ENCODE peak calls at places on chromosomes 6 and 20, in seven cellular contexts. S, T, Z, V, P, R and G are unnamed samples.

GRCh38 chr20:26208296-26209091 is 511.8 kb upstream of the ZNF337 start:
- DNase-seq in V (no peak), Z (peak; percentile 90), R (no peak), P (no peak), T (no peak), S (no peak), G (no peak)

GRCh38 chr6:31010393-31011060 is at the start of gene MUC22:
- DNase-seq in T (no peak), S (no peak), V (no peak), P (no peak), R (no peak), Z (no peak), G (no peak)

GRCh38 chr6:87322304-87323212 is at the start of gene SMIM8:
- DNase-seq in V (peak; percentile 53), T (peak; percentile 87), S (peak; percentile 67), P (peak; percentile 89), Z (peak; percentile 98), R (peak; percentile 70), G (peak; percentile 78)

GRCh38 chr20:61777773-61778484 is 287.8 kb downstream of the TAF4 start:
- DNase-seq in T (no peak), S (no peak), R (no peak), V (no peak), Z (no peak), P (no peak), G (no peak)

GRCh38 chr6:12866422-12867029 is 150.0 kb downstream of the PHACTR1 start:
- DNase-seq in P (no peak), R (no peak), Z (no peak), T (no peak), S (no peak), V (no peak), G (no peak)

GRCh38 chr20:46324960-46325703 is 16.8 kb upstream of the CDH22 start:
- DNase-seq in V (no peak), T (no peak), P (peak; percentile 37), S (peak; percentile 42), R (no peak), Z (no peak), G (no peak)

GRCh38 chr20:20435453-20435852 is 67.5 kb downstream of the INSM1 start:
- DNase-seq in R (no peak), Z (no peak), T (no peak), V (no peak), S (no peak), P (no peak), G (no peak)

GRCh38 chr20:50528804-50529351 is 18.7 kb downstream of the PTPN1 start:
- DNase-seq in V (no peak), P (no peak), R (no peak), T (no peak), S (peak; percentile 50), Z (no peak), G (no peak)

GRCh38 chr6:56984374-56984773 is 29.5 kb downstream of the BEND6 start:
- DNase-seq in S (no peak), P (no peak), V (no peak), T (no peak), Z (no peak), R (no peak), G (no peak)
- TF ChIP-seq POLR2AphosphoS5 in S (no peak), P (no peak), V (no peak), T (no peak), Z (no peak), R (no peak), G (no peak)

GRCh38 chr20:5550738-5551529 is 199.3 kb upstream of the SHLD1 start:
- DNase-seq in R (no peak), V (no peak), P (no peak), S (no peak), Z (no peak), T (no peak), G (no peak)
- TF ChIP-seq POLR2A in R (no peak), V (no peak), P (no peak), S (no peak), Z (no peak), T (no peak), G (no peak)

GRCh38 chr6:137156650-137157049 is 16.8 kb downstream of the IL22RA2 start:
- DNase-seq in V (no peak), R (no peak), S (no peak), P (no peak), Z (no peak), T (no peak), G (no peak)

GRCh38 chr6:137160763-137161162 is 12.7 kb downstream of the IL22RA2 start:
- DNase-seq in S (no peak), P (no peak), V (no peak), R (no peak), T (no peak), Z (no peak), G (no peak)

GRCh38 chr6:137157601-137158000 is 15.8 kb downstream of the IL22RA2 start:
- DNase-seq in V (no peak), P (no peak), S (peak; percentile 45), T (no peak), Z (no peak), R (peak; percentile 53), G (peak; percentile 58)

GRCh38 chr6:137159912-137160311 is 13.5 kb downstream of the IL22RA2 start:
- DNase-seq in V (no peak), T (no peak), R (no peak), Z (no peak), S (no peak), P (no peak), G (no peak)

GRCh38 chr6:137155830-137156229 is 17.6 kb downstream of the IL22RA2 start:
- DNase-seq in P (no peak), T (no peak), V (no peak), R (peak; percentile 47), S (no peak), Z (no peak), G (no peak)
- TF ChIP-seq POLR2AphosphoS5 in P (no peak), T (no peak), V (no peak), R (peak; percentile 52), S (no peak), Z (peak; percentile 11), G (no peak)

DNA sequence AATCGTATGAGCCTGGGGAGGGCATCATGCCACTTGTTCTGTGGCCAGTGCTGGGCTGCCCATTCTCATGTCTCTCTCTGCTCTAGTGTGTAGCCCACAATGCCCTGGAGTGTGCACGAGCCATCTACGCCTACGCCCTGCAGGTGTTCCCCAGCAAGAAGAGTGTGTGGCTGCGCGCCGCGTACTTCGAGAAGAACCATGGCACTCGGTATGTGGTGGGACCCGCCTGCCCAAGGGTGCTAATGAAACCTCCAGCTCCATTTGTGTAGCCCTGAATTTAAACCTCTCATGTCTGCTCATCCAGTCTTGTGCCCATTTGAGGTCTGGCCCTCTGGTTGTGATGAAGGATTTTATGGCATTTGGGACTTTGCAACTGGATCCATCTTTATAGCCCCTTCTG is 13.3 kb upstream of the C20orf204 start:
- DNase-seq in S (no peak), R (no peak), V (no peak), Z (no peak), T (no peak), P (no peak), G (no peak)
- TF ChIP-seq POLR2A in S (no peak), R (no peak), V (no peak), Z (no peak), T (no peak), P (no peak), G (no peak)

GRCh38 chr6:44221291-44221960 is 2.0 kb upstream of the SLC29A1 start:
- DNase-seq in Z (peak; percentile 84), P (peak; percentile 97), S (peak; percentile 95), R (peak; percentile 99), T (peak; percentile 96), V (no peak), G (peak; percentile 88)
- TF ChIP-seq POLR2AphosphoS5 in Z (peak; percentile 75), P (peak; percentile 74), S (peak; percentile 92), R (peak; percentile 93), T (peak; percentile 83), V (peak; percentile 46), G (peak; percentile 88)

GRCh38 chr6:20534295-20534897 is at the start of gene CDKAL1:
- DNase-seq in V (peak; percentile 89), R (peak; percentile 80), T (peak; percentile 93), P (peak; percentile 92), Z (no peak), S (peak; percentile 94), G (peak; percentile 87)
- TF ChIP-seq POLR2A in V (peak; percentile 84), R (peak; percentile 42), T (peak; percentile 55), P (no peak), Z (peak; percentile 43), S (peak; percentile 89), G (no peak)

GRCh38 chr6:33076406-33076934 is 680 bp downstream of the HLA-DPB1 start:
- DNase-seq in Z (no peak), T (no peak), R (no peak), V (no peak), S (no peak), P (no peak), G (no peak)

GRCh38 chr6:33078919-33079521 is 3.2 kb downstream of the HLA-DPB1 start:
- DNase-seq in S (no peak), Z (no peak), P (no peak), V (no peak), R (no peak), T (no peak), G (no peak)

GRCh38 chr6:33079575-33079974 is 3.8 kb downstream of the HLA-DPB1 start:
- DNase-seq in V (no peak), T (no peak), P (no peak), R (no peak), Z (no peak), S (no peak), G (no peak)

GRCh38 chr6:33078442-33078841 is 2.7 kb downstream of the HLA-DPB1 start:
- DNase-seq in Z (no peak), R (no peak), S (no peak), T (no peak), P (no peak), V (no peak), G (no peak)

DNA sequence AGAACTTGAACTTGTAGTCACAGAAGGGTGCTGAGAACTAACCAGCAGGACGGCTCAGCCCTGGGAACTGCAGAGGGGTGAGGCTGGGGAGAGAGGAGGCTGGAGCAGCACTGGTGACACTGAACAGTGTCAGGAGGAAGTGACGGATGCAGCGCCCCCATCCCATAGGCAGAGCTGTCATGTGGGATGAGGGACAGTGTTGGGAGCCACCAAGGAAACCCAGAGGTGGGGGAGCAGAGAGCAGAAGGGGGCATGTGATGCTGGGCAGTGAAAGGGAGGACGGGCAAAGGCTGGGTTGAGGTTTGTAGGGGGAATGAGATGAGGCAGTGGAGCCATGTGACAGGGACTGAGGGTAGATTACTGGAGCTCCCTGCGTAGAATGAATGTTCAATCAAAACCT is 2.1 kb downstream of the HLA-DPB1 start:
- DNase-seq in V (no peak), Z (no peak), T (no peak), R (no peak), P (no peak), S (no peak), G (no peak)
- TF ChIP-seq POLR2AphosphoS5 in V (no peak), Z (no peak), T (no peak), R (no peak), P (no peak), S (no peak), G (no peak)